ENCODE peak calls at places on chromosomes 16 and 17, in six cellular contexts. H is iPS-NIHi11; X is NCI-H510A treated with DMSO at 0.1 percent for 48 hours; B is CD8-positive, alpha-beta memory T cell; I is Ammon's horn; Y is stimulated activated CD8-positive, alpha-beta memory T cell treated with anti-CD3 and anti-CD28 coated beads, Interleukin-12 subunit alpha, Interleukin-12 subunit beta, amount 100 ng/mL, for 4 hours. K is an unnamed sample.
A peak's percentile ranks its signal among the peaks of the same experiment; 100 is the strongest.

GRCh38 chr17:6290488-6291196 is 144.3 kb downstream of the AIPL1 start:
- DNase-seq in I (no peak), H (no peak), B (no peak), X (no peak), Y (no peak), K (no peak)

GRCh38 chr16:30121741-30122620 is 1.0 kb downstream of the MAPK3 start:
- DNase-seq in B (no peak), H (no peak), Y (no peak), X (no peak), I (peak; percentile 35), K (no peak)

GRCh38 chr17:7885357-7886226 is 3.0 kb upstream of the CHD3 start:
- DNase-seq in H (peak; percentile 81), I (peak; percentile 13), X (peak; percentile 44), Y (peak; percentile 42), B (peak; percentile 38), K (peak; percentile 21)

GRCh38 chr17:62892069-62892675 is 73.9 kb upstream of the TANC2 start:
- DNase-seq in Y (no peak), B (no peak), I (no peak), X (peak; percentile 71), H (no peak), K (no peak)

GRCh38 chr16:13429411-13429810 is 490.5 kb upstream of the ERCC4 start:
- DNase-seq in B (no peak), Y (no peak), H (no peak), I (no peak), X (no peak), K (no peak)

GRCh38 chr16:10970065-10970464 is 25.7 kb downstream of the CLEC16A start:
- DNase-seq in B (no peak), Y (no peak), H (no peak), I (no peak), X (no peak), K (no peak)

GRCh38 chr16:14198012-14198411 is 126.9 kb downstream of the MRTFB start:
- DNase-seq in B (no peak), I (no peak), H (no peak), X (no peak), Y (no peak), K (no peak)

GRCh38 chr17:74493381-74493833 is 27.0 kb downstream of the CD300A start:
- DNase-seq in H (peak; percentile 85), I (peak; percentile 86), X (peak; percentile 66), B (peak; percentile 61), Y (no peak), K (peak; percentile 68)

GRCh38 chr16:69404275-69404805 is 18.5 kb upstream of the TERF2 start:
- DNase-seq in I (peak; percentile 27), H (no peak), X (no peak), Y (no peak), B (no peak), K (no peak)

GRCh38 chr17:9890124-9890523 is 14.9 kb downstream of the RCVRN start:
- DNase-seq in Y (no peak), H (peak; percentile 91), X (no peak), B (no peak), I (no peak), K (no peak)

GRCh38 chr17:40612510-40613244 is 34.9 kb downstream of the SMARCE1 start:
- DNase-seq in H (no peak), X (no peak), I (peak; percentile 70), Y (no peak), B (peak; percentile 58), K (peak; percentile 87)

GRCh38 chr16:4415538-4416199 is 727 bp downstream of the CORO7 start:
- DNase-seq in I (peak; percentile 79), B (peak; percentile 56), H (peak; percentile 67), Y (peak; percentile 31), X (no peak), K (peak; percentile 61)

GRCh38 chr17:2703606-2704005 is 8.0 kb downstream of the CLUH start:
- DNase-seq in X (no peak), B (no peak), Y (no peak), I (no peak), H (no peak), K (no peak)

GRCh38 chr16:10847166-10847565 is 28.6 kb upstream of the TVP23A start:
- DNase-seq in H (no peak), I (no peak), Y (no peak), X (no peak), B (no peak), K (no peak)

GRCh38 chr17:32461498-32461852 is 17.2 kb downstream of the PSMD11 start:
- DNase-seq in I (no peak), Y (no peak), X (no peak), B (no peak), H (no peak), K (no peak)

GRCh38 chr16:3187798-3188674 is at the start of gene OR1F1:
- DNase-seq in Y (no peak), H (peak; percentile 53), X (peak; percentile 29), B (peak; percentile 34), I (no peak), K (peak; percentile 46)

GRCh38 chr16:82583415-82583814 is 43.4 kb upstream of the CDH13 start:
- DNase-seq in B (no peak), Y (no peak), X (no peak), H (no peak), I (no peak), K (no peak)

GRCh38 chr16:2925951-2926659 is 14.4 kb downstream of the FLYWCH1 start:
- DNase-seq in Y (no peak), B (no peak), I (no peak), X (no peak), H (no peak), K (no peak)

GRCh38 chr16:4370151-4370550 is 1.5 kb upstream of the VASN start:
- DNase-seq in I (no peak), H (no peak), X (no peak), B (no peak), Y (no peak), K (no peak)

GRCh38 chr16:85210423-85211169 is 98.3 kb upstream of the CIBAR2 start:
- DNase-seq in H (no peak), X (no peak), Y (no peak), B (no peak), I (no peak), K (no peak)

GRCh38 chr16:11801481-11802021 is 4.5 kb upstream of the ZC3H7A start:
- DNase-seq in B (no peak), I (no peak), X (no peak), H (no peak), Y (no peak), K (no peak)

GRCh38 chr17:77505460-77505769 is 364.6 kb downstream of the SEC14L1 start:
- DNase-seq in I (no peak), X (no peak), Y (no peak), B (no peak), H (no peak), K (no peak)

GRCh38 chr16:10876799-10877341 is at the start of gene CIITA:
- DNase-seq in H (peak; percentile 58), I (peak; percentile 82), B (peak; percentile 51), Y (no peak), X (no peak), K (peak; percentile 26)

GRCh38 chr17:38706625-38707298 is 1.7 kb downstream of the MLLT6 start:
- DNase-seq in X (peak; percentile 49), H (no peak), I (no peak), B (peak; percentile 35), Y (peak; percentile 46), K (no peak)

GRCh38 chr16:642189-643049 is 791 bp downstream of the MCRIP2 start:
- DNase-seq in B (peak; percentile 25), Y (no peak), I (peak; percentile 43), H (peak; percentile 56), X (no peak), K (no peak)

GRCh38 chr17:75051941-75052340 is 4.9 kb downstream of the KCTD2 start:
- DNase-seq in H (no peak), Y (no peak), B (no peak), I (no peak), X (no peak), K (no peak)

GRCh38 chr17:20098314-20098713 is 89.2 kb downstream of the SPECC1 start:
- DNase-seq in I (no peak), X (peak; percentile 91), Y (no peak), B (no peak), H (no peak), K (no peak)

GRCh38 chr17:47188266-47188665 is 829 bp downstream of the CDC27 start:
- DNase-seq in X (no peak), Y (no peak), I (peak; percentile 10), B (no peak), H (peak; percentile 9), K (no peak)

GRCh38 chr16:85372627-85373372 is 240.3 kb upstream of the GSE1 start:
- DNase-seq in Y (no peak), H (no peak), I (no peak), X (no peak), B (no peak), K (no peak)

GRCh38 chr16:89378947-89379771 is 111.2 kb downstream of the ANKRD11 start:
- DNase-seq in Y (no peak), X (peak; percentile 43), B (no peak), I (peak; percentile 38), H (no peak), K (no peak)

GRCh38 chr16:70760221-70760620 is 40.7 kb downstream of the VAC14 start:
- DNase-seq in X (no peak), I (no peak), H (no peak), Y (no peak), B (no peak), K (no peak)

GRCh38 chr17:4247981-4248388 is 15.8 kb downstream of the ANKFY1 start:
- DNase-seq in H (peak; percentile 29), I (no peak), Y (no peak), X (no peak), B (no peak), K (no peak)

K was measured in activated CD4-positive, alpha-beta T cell treated with anti-CD3 and anti-CD28 coated beads, Interleukin-2, amount 50 U/mL, for 1 hour.